ENCODE peak calls at places on chromosomes 3 and 15, in five cellular contexts. E, P, D, A and I are unnamed samples.

GRCh38 chr15:90998737-90999136 is 4.4 kb upstream of the PRC1 start:
- DNase-seq in E (no peak), P (no peak), D (no peak), A (no peak), I (no peak)

GRCh38 chr3:24375947-24376384 is 118.7 kb downstream of the THRB start:
- DNase-seq in E (no peak), P (no peak), D (no peak), A (no peak), I (no peak)

GRCh38 chr3:194624956-194625355 is 8.3 kb downstream of the TMEM44 start:
- DNase-seq in E (no peak), P (no peak), D (no peak), A (no peak), I (no peak)

GRCh38 chr15:99518191-99518590 is 47.6 kb upstream of the MEF2A start:
- DNase-seq in E (no peak), P (no peak), D (no peak), A (no peak), I (no peak)

GRCh38 chr3:194196876-194197275 is 60.9 kb downstream of the HES1 start:
- DNase-seq in E (no peak), P (no peak), D (no peak), A (no peak), I (no peak)

GRCh38 chr15:98647026-98647773 is 1.1 kb upstream of the IGF1R start:
- DNase-seq in E (peak; percentile 83), P (peak; percentile 86), D (no peak), A (peak; percentile 78), I (peak; percentile 38)

GRCh38 chr3:58042947-58043707 is 34.9 kb downstream of the FLNB start:
- DNase-seq in E (no peak), P (no peak), D (no peak), A (no peak), I (no peak)

GRCh38 chr3:2096196-2096595 is 2.5 kb upstream of the CNTN4 start:
- DNase-seq in E (no peak), P (no peak), D (no peak), A (no peak), I (no peak)

GRCh38 chr3:48400824-48401433 is 28.9 kb downstream of the FBXW12 start:
- DNase-seq in E (peak; percentile 67), P (peak; percentile 79), D (no peak), A (peak; percentile 68), I (peak; percentile 76)

GRCh38 chr3:171001957-171002694 is 24.4 kb downstream of the SLC2A2 start:
- DNase-seq in E (peak; percentile 49), P (no peak), D (no peak), A (peak; percentile 18), I (no peak)

GRCh38 chr3:33364531-33365128 is 75.6 kb downstream of the UBP1 start:
- DNase-seq in E (no peak), P (no peak), D (no peak), A (no peak), I (no peak)

GRCh38 chr15:39717134-39717533 is 65.5 kb downstream of the FSIP1 start:
- DNase-seq in E (no peak), P (no peak), D (no peak), A (no peak), I (no peak)

GRCh38 chr3:150775001-150775599 is 12.1 kb upstream of the SIAH2 start:
- DNase-seq in E (no peak), P (no peak), D (no peak), A (no peak), I (no peak)

GRCh38 chr3:186476044-186476468 is 68.1 kb downstream of the CRYGS start:
- DNase-seq in E (no peak), P (no peak), D (no peak), A (no peak), I (no peak)

GRCh38 chr15:97504031-97504430 is 456.5 kb upstream of the ARRDC4 start:
- DNase-seq in E (no peak), P (no peak), D (no peak), A (no peak), I (no peak)

GRCh38 chr3:194294199-194294887 is 56.8 kb downstream of the CPN2 start:
- DNase-seq in E (no peak), P (no peak), D (no peak), A (no peak), I (no peak)

GRCh38 chr15:92109485-92109884 is 256.0 kb downstream of the SLCO3A1 start:
- DNase-seq in E (no peak), P (no peak), D (no peak), A (no peak), I (no peak)

GRCh38 chr3:10170915-10171478 is 6.3 kb downstream of the IRAK2 start:
- DNase-seq in E (no peak), P (peak; percentile 16), D (no peak), A (no peak), I (no peak)

GRCh38 chr3:81651139-81651538 is 110.3 kb downstream of the GBE1 start:
- DNase-seq in E (no peak), P (no peak), D (no peak), A (no peak), I (no peak)

GRCh38 chr3:99817047-99817436 is 620 bp upstream of the CMSS1 start:
- DNase-seq in E (no peak), P (peak; percentile 25), D (no peak), A (peak; percentile 14), I (peak; percentile 7)

GRCh38 chr15:43376017-43376705 is 5.3 kb downstream of the TUBGCP4 start:
- DNase-seq in E (peak; percentile 25), P (peak; percentile 40), D (no peak), A (peak; percentile 17), I (no peak)

GRCh38 chr3:72679540-72680198 is 168.6 kb downstream of the SHQ1 start:
- DNase-seq in E (no peak), P (no peak), D (no peak), A (no peak), I (no peak)

GRCh38 chr15:100670505-100671021 is 68.2 kb downstream of the ASB7 start:
- DNase-seq in E (no peak), P (no peak), D (no peak), A (no peak), I (no peak)

GRCh38 chr3:119891944-119892721 is 110.2 kb downstream of the NR1I2 start:
- DNase-seq in E (peak; percentile 8), P (peak; percentile 6), D (no peak), A (peak; percentile 15), I (no peak)

GRCh38 chr3:13013994-13014754 is 59.1 kb downstream of the IQSEC1 start:
- DNase-seq in E (no peak), P (no peak), D (no peak), A (no peak), I (no peak)

GRCh38 chr3:13016726-13017255 is 56.4 kb downstream of the IQSEC1 start:
- DNase-seq in E (no peak), P (no peak), D (no peak), A (peak; percentile 1), I (no peak)

GRCh38 chr3:13016083-13016725 is 57.0 kb downstream of the IQSEC1 start:
- DNase-seq in E (no peak), P (peak; percentile 42), D (no peak), A (peak; percentile 82), I (no peak)

GRCh38 chr3:13014755-13015285 is 58.4 kb downstream of the IQSEC1 start:
- DNase-seq in E (no peak), P (no peak), D (no peak), A (peak; percentile 14), I (no peak)

GRCh38 chr3:13015286-13016082 is 57.7 kb downstream of the IQSEC1 start:
- DNase-seq in E (no peak), P (no peak), D (no peak), A (peak; percentile 63), I (no peak)
- TF ChIP-seq POLR2A in E (no peak), P (no peak), D (peak; percentile 75), A (peak; percentile 49), I (no peak)

DNA sequence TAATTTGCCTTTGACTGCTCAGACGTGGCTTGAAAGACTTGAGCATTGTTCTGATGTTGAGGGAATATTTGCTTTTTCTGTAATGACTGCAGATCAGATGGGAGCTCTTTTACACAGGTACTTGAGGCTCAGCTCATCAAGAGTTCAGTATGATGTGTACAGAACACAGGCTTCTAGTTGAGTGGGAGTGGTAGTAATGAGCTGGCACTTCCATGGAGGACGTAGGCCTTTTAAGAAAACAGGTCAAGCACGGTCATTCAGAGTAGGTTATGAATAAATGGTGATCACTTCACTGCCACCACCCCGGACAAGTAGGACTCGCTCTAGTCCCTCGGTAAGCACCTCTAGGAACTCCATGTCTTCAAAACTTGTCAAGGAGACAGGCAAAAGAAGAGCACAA is 8.8 kb downstream of the EMC4 start:
- DNase-seq in E (no peak), P (no peak), D (no peak), A (no peak), I (no peak)
- TF ChIP-seq POLR2A in E (no peak), P (no peak), D (no peak), A (no peak), I (no peak)

DNA sequence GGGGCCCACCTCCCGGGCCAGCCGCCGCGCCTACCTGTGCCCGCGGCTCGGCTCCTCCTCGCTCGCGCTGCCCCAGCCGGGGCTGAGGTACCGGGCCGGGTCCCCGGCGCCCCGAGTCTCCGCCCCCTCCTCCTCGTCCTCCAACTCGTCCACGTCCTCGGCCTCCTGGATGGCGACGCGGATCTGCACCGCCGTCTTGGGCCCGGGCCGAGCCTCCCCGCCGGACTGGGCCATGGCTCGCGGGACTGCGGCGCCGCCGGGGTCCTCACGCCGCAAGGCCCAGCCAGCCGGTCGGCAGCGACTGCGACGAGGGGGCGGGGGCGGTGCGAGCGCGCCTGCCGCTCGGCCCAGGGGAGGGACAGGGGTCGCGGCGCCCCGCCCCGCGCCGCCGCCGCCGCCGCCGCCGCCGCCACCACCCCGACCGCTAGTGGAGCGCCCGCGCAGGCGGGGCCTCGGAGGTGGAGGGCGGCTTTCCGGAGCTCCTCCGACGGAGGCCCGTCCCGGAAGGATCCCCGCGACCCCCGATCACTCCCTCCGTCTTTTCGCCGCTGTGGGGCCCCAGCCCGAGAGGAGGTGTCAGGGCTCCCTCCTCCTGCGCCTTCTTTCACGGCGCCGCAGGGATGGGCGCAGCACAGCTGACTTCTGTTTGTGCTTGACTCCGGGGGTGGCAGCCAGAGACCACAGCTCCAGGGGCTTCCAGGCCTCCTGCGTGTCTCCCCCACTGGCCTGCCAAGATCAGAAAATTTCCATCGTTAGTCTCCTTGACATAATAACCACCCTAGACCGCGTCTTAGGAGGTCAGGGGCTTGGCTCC is at the start of gene LARP6:
- DNase-seq in E (peak; percentile 59), P (peak; percentile 15), D (no peak), A (peak; percentile 27), I (peak; percentile 30)
- TF ChIP-seq POLR2A in E (peak; percentile 71), P (no peak), D (peak; percentile 61), A (peak; percentile 36), I (peak; percentile 74)

GRCh38 chr3:125609384-125609783 is 14.1 kb upstream of the OSBPL11 start:
- DNase-seq in E (no peak), P (no peak), D (no peak), A (no peak), I (no peak)

GRCh38 chr3:125615256-125615655 is 20.0 kb upstream of the OSBPL11 start:
- DNase-seq in E (no peak), P (no peak), D (no peak), A (no peak), I (no peak)

GRCh38 chr3:125608419-125608818 is 13.1 kb upstream of the OSBPL11 start:
- DNase-seq in E (no peak), P (no peak), D (no peak), A (no peak), I (no peak)

GRCh38 chr3:125613204-125613603 is 17.9 kb upstream of the OSBPL11 start:
- DNase-seq in E (no peak), P (no peak), D (no peak), A (no peak), I (no peak)

DNA sequence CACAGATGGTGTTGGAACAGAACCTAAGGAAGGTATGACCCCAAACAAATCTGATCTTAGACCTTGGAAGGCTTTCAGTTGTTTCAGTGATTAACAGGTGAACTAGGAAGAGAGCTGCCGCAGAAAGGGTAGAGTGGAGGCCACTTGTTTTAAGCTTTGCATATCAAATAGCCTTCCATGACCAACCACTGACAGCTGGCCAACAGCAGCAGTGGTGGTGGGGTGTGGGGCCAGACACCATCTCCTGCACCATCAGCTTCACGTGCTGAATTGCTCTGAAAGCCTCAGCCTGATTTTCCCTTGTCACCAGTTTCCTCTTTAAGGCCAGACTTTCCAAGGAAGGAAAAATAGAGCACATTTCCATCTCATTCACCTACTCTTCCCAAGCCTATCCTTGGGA is 16.6 kb upstream of the OSBPL11 start:
- DNase-seq in E (no peak), P (no peak), D (no peak), A (no peak), I (no peak)
- TF ChIP-seq POLR2A in E (no peak), P (no peak), D (no peak), A (no peak), I (no peak)